ENCODE peak calls at places on chromosome 12, in six cellular contexts. K, S, X, Y, H and M are unnamed samples.
A peak's percentile ranks its signal among the peaks of the same experiment; 100 is the strongest.

GRCh38 chr12:67772276-67773169 is 124.0 kb downstream of the DYRK2 start:
- DNase-seq in K (peak; percentile 78), S (peak; percentile 46), X (no peak), Y (no peak), H (peak; percentile 32), M (no peak)

GRCh38 chr12:82554529-82554928 is 132.2 kb upstream of the TMTC2 start:
- DNase-seq in K (no peak), S (no peak), X (no peak), Y (no peak), H (no peak), M (no peak)

GRCh38 chr12:122891661-122892525 is 4.0 kb downstream of the VPS37B start:
- DNase-seq in K (no peak), S (no peak), X (no peak), Y (no peak), H (no peak), M (no peak)

GRCh38 chr12:54988402-54989054 is 4.0 kb upstream of the TESPA1 start:
- DNase-seq in K (no peak), S (peak; percentile 55), X (no peak), Y (no peak), H (peak; percentile 88), M (no peak)

GRCh38 chr12:98893126-98893525 is 248.0 kb downstream of the APAF1 start:
- DNase-seq in K (no peak), S (no peak), X (no peak), Y (no peak), H (no peak), M (no peak)

GRCh38 chr12:51886021-51886710 is 1.7 kb upstream of the ANKRD33 start:
- DNase-seq in K (no peak), S (no peak), X (peak; percentile 45), Y (no peak), H (no peak), M (peak; percentile 35)

GRCh38 chr12:51475543-51475942 is 50.9 kb downstream of the SLC4A8 start:
- DNase-seq in K (no peak), S (no peak), X (no peak), Y (no peak), H (no peak), M (no peak)

GRCh38 chr12:24228980-24229730 is 279.7 kb upstream of the SOX5 start:
- DNase-seq in K (no peak), S (no peak), X (no peak), Y (no peak), H (no peak), M (no peak)

GRCh38 chr12:112514926-112515642 is 96.3 kb downstream of the PTPN11 start:
- DNase-seq in K (no peak), S (no peak), X (no peak), Y (no peak), H (no peak), M (peak; percentile 2)

GRCh38 chr12:86551146-86551571 is 295.0 kb upstream of the MGAT4C start:
- DNase-seq in K (no peak), S (no peak), X (no peak), Y (no peak), H (no peak), M (no peak)

GRCh38 chr12:58441483-58441882 is 478.8 kb downstream of the LRIG3 start:
- DNase-seq in K (no peak), S (no peak), X (no peak), Y (no peak), H (no peak), M (no peak)

GRCh38 chr12:22105542-22105941 is 59.5 kb downstream of the CMAS start:
- DNase-seq in K (no peak), S (no peak), X (no peak), Y (no peak), H (no peak), M (no peak)

GRCh38 chr12:18583655-18584054 is 154.2 kb downstream of the PLCZ1 start:
- DNase-seq in K (no peak), S (no peak), X (no peak), Y (no peak), H (no peak), M (no peak)